ENCODE peak calls at places on chromosome 16, in four cellular contexts. One of them, this sample, is unnamed.

GRCh38 chr16:29974291-29975133 is 844 bp downstream of the TAOK2 start:
- DNase-seq in Peyer's patch: no peak
- DNase-seq in GM20000: peak
- DNase-seq in IMR-90: peak
- DNase-seq in this sample: peak

GRCh38 chr16:67406111-67406593 is 10.1 kb downstream of the ZDHHC1 start:
- DNase-seq in Peyer's patch: no peak
- DNase-seq in GM20000: no peak
- DNase-seq in IMR-90: no peak
- DNase-seq in this sample: no peak

GRCh38 chr16:67182288-67182687 is 1.5 kb downstream of the MATCAP1 start:
- DNase-seq in Peyer's patch: no peak
- DNase-seq in GM20000: no peak
- DNase-seq in IMR-90: peak
- DNase-seq in this sample: no peak

GRCh38 chr16:27973678-27974077 is 89.8 kb downstream of the GSG1L start:
- DNase-seq in Peyer's patch: no peak
- DNase-seq in GM20000: no peak
- DNase-seq in IMR-90: no peak
- DNase-seq in this sample: no peak

GRCh38 chr16:17194190-17194780 is 276.5 kb downstream of the XYLT1 start:
- DNase-seq in Peyer's patch: peak
- DNase-seq in GM20000: peak
- DNase-seq in IMR-90: peak
- DNase-seq in this sample: peak

GRCh38 chr16:65069766-65070165 is 52.1 kb downstream of the CDH11 start:
- DNase-seq in Peyer's patch: no peak
- DNase-seq in GM20000: no peak
- DNase-seq in IMR-90: peak
- DNase-seq in this sample: no peak

GRCh38 chr16:67386861-67387455 is 6.3 kb downstream of the TPPP3 start:
- DNase-seq in Peyer's patch: no peak
- DNase-seq in GM20000: no peak
- DNase-seq in IMR-90: no peak
- DNase-seq in this sample: no peak

GRCh38 chr16:20918486-20919239 is 18.1 kb downstream of the LYRM1 start:
- DNase-seq in Peyer's patch: no peak
- DNase-seq in GM20000: no peak
- DNase-seq in IMR-90: peak
- DNase-seq in this sample: no peak

GRCh38 chr16:85082553-85083050 is 29.7 kb downstream of the CIBAR2 start:
- DNase-seq in Peyer's patch: no peak
- DNase-seq in GM20000: no peak
- DNase-seq in IMR-90: no peak
- DNase-seq in this sample: peak

GRCh38 chr16:87558682-87559081 is 43.6 kb upstream of the JPH3 start:
- DNase-seq in Peyer's patch: no peak
- DNase-seq in GM20000: no peak
- DNase-seq in IMR-90: no peak
- DNase-seq in this sample: no peak

GRCh38 chr16:67406628-67407027 is 9.6 kb downstream of the ZDHHC1 start:
- DNase-seq in Peyer's patch: no peak
- DNase-seq in GM20000: no peak
- DNase-seq in IMR-90: peak
- DNase-seq in this sample: no peak

GRCh38 chr16:65409505-65409904 is 287.6 kb upstream of the CDH11 start:
- DNase-seq in Peyer's patch: no peak
- DNase-seq in GM20000: no peak
- DNase-seq in IMR-90: peak
- DNase-seq in this sample: no peak

GRCh38 chr16:3472878-3473595 is 22.3 kb downstream of the C16orf90 start:
- DNase-seq in Peyer's patch: no peak
- DNase-seq in GM20000: no peak
- DNase-seq in IMR-90: no peak
- DNase-seq in this sample: no peak

GRCh38 chr16:50482271-50482670 is 65.9 kb upstream of the NKD1 start:
- DNase-seq in Peyer's patch: no peak
- DNase-seq in GM20000: no peak
- DNase-seq in IMR-90: no peak
- DNase-seq in this sample: no peak

GRCh38 chr16:50489187-50489586 is 59.0 kb upstream of the NKD1 start:
- DNase-seq in Peyer's patch: no peak
- DNase-seq in GM20000: no peak
- DNase-seq in IMR-90: no peak
- DNase-seq in this sample: no peak

GRCh38 chr16:50480206-50480605 is 68.0 kb upstream of the NKD1 start:
- DNase-seq in Peyer's patch: no peak
- DNase-seq in GM20000: no peak
- DNase-seq in IMR-90: no peak
- DNase-seq in this sample: no peak

GRCh38 chr16:50487528-50487927 is 60.7 kb upstream of the NKD1 start:
- DNase-seq in Peyer's patch: no peak
- DNase-seq in GM20000: no peak
- DNase-seq in IMR-90: no peak
- DNase-seq in this sample: no peak

DNA sequence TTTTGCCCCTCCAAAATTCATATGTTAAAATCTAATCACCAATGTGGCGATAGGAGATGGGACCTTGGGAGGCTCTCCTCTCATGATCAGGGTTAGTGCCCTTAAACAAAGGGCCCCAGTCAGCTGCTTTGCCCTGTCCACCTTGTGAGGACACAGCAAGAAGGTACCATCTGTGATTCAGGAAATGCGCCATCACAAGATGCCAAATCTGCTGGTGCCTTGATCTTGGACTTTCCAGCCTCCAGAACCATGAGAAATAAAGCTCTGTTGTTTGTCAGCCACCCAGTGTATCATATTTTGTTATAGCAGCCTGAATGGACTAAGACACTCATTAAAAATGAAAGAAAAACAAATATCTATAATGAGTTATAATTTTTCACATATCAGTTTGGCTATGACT is 63.0 kb upstream of the NKD1 start:
- DNase-seq in Peyer's patch: no peak
- DNase-seq in GM20000: no peak
- DNase-seq in IMR-90: no peak
- DNase-seq in this sample: no peak
- TF ChIP-seq CTCF in Peyer's patch: no peak
- TF ChIP-seq CTCF in GM20000: no peak
- TF ChIP-seq CTCF in IMR-90: no peak
- TF ChIP-seq CTCF in this sample: no peak

GRCh38 chr16:53925011-53925410 is 221.1 kb downstream of the FTO start:
- DNase-seq in Peyer's patch: no peak
- DNase-seq in GM20000: no peak
- DNase-seq in IMR-90: no peak
- DNase-seq in this sample: no peak
- TF ChIP-seq CTCF in Peyer's patch: no peak
- TF ChIP-seq CTCF in GM20000: no peak
- TF ChIP-seq CTCF in IMR-90: no peak
- TF ChIP-seq CTCF in this sample: no peak

DNA sequence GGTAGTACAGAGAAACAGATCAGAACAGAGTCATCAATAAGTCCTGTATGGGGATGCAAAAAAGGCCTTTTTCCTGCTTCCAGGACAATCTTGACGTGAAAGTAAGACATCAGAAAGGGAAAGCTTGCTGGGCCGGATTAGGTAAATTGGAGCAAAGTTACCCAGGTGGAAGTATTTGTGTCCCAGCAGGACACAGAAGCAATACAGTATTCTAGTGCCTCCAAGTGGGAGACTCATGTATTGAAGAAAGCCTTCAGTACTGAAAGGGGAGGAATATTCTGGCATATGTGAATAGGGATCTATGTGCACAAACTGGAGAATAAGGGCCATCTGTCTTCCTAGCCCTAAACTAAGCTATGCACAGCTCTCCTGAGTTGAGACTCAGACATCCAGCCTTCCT is 327.2 kb upstream of the CDH8 start:
- DNase-seq in Peyer's patch: no peak
- DNase-seq in GM20000: no peak
- DNase-seq in IMR-90: no peak
- DNase-seq in this sample: no peak
- TF ChIP-seq CTCF in Peyer's patch: no peak
- TF ChIP-seq CTCF in GM20000: no peak
- TF ChIP-seq CTCF in IMR-90: no peak
- TF ChIP-seq CTCF in this sample: no peak

GRCh38 chr16:57372372-57373116 is at the start of gene CX3CL1:
- DNase-seq in Peyer's patch: peak
- DNase-seq in GM20000: no peak
- DNase-seq in IMR-90: peak
- DNase-seq in this sample: no peak
- TF ChIP-seq CTCF in Peyer's patch: no peak
- TF ChIP-seq CTCF in GM20000: no peak
- TF ChIP-seq CTCF in IMR-90: no peak
- TF ChIP-seq CTCF in this sample: no peak

GRCh38 chr16:69424053-69424934 is at the start of gene CYB5B:
- DNase-seq in Peyer's patch: peak
- DNase-seq in GM20000: peak
- DNase-seq in IMR-90: peak
- DNase-seq in this sample: peak
- TF ChIP-seq CTCF in Peyer's patch: no peak
- TF ChIP-seq CTCF in GM20000: no peak
- TF ChIP-seq CTCF in IMR-90: no peak
- TF ChIP-seq CTCF in this sample: no peak

GRCh38 chr16:75550211-75550662 is 5.8 kb downstream of the TMEM231 start:
- DNase-seq in Peyer's patch: peak
- DNase-seq in GM20000: peak
- DNase-seq in IMR-90: peak
- DNase-seq in this sample: peak
- TF ChIP-seq CTCF in Peyer's patch: no peak
- TF ChIP-seq CTCF in GM20000: peak
- TF ChIP-seq CTCF in IMR-90: peak
- TF ChIP-seq CTCF in this sample: peak

This sample was measured in GM10248.